ENCODE peak calls at places on chromosomes 16 and 17, in nine cellular contexts. M, H, O, K, X, B, J, L and Q are unnamed samples.

GRCh38 chr17:44956076-44956475 is 8.5 kb upstream of the KIF18B start:
- DNase-seq in H (no peak), J (no peak), X (no peak), M (no peak), L (no peak), K (no peak), O (no peak), B (no peak), Q (no peak)

GRCh38 chr17:67151717-67152116 is 93.3 kb downstream of the HELZ start:
- DNase-seq in H (no peak), X (peak), J (peak), B (peak), O (no peak), M (peak), K (no peak), L (no peak), Q (no peak)

GRCh38 chr17:81034168-81034777 is 678 bp upstream of the BAIAP2 start:
- DNase-seq in X (no peak), B (no peak), O (no peak), M (no peak), J (no peak), K (no peak), L (peak), H (no peak), Q (peak)

GRCh38 chr16:85148959-85149358 is 36.7 kb upstream of the CIBAR2 start:
- DNase-seq in X (no peak), L (no peak), H (no peak), M (peak), O (no peak), J (no peak), B (no peak), K (no peak), Q (no peak)

GRCh38 chr17:77995146-77995852 is 36.8 kb downstream of the TNRC6C start:
- DNase-seq in O (no peak), L (peak), M (no peak), K (no peak), X (peak), B (no peak), H (no peak), J (no peak), Q (peak)

GRCh38 chr17:17026163-17026562 is 16.1 kb upstream of the MPRIP start:
- DNase-seq in L (no peak), H (no peak), J (no peak), B (no peak), K (no peak), X (no peak), O (no peak), M (no peak), Q (no peak)

GRCh38 chr16:4511441-4512082 is 27.0 kb downstream of the CDIP1 start:
- DNase-seq in K (no peak), J (no peak), M (peak), L (peak), B (peak), O (no peak), X (peak), H (peak), Q (peak)

GRCh38 chr17:76376318-76377133 is 7.9 kb upstream of the SPHK1 start:
- DNase-seq in B (peak), K (no peak), X (no peak), J (no peak), O (no peak), L (no peak), H (no peak), M (no peak), Q (no peak)

GRCh38 chr17:72387487-72387886 is 266.7 kb downstream of the SOX9 start:
- DNase-seq in X (peak), M (peak), O (peak), J (peak), L (no peak), K (no peak), B (peak), H (no peak), Q (no peak)

GRCh38 chr16:53913920-53914319 is 210.0 kb downstream of the FTO start:
- DNase-seq in X (no peak), B (no peak), J (no peak), H (no peak), L (no peak), M (no peak), K (no peak), O (no peak), Q (no peak)

GRCh38 chr16:69225136-69225535 is 38.2 kb downstream of the SNTB2 start:
- DNase-seq in B (no peak), M (no peak), J (no peak), H (no peak), X (no peak), L (no peak), O (no peak), K (no peak), Q (no peak)

GRCh38 chr16:71673190-71673956 is 47.4 kb downstream of the MARVELD3 start:
- DNase-seq in L (no peak), H (no peak), J (no peak), M (no peak), X (no peak), O (no peak), K (no peak), B (no peak), Q (no peak)

GRCh38 chr16:29804455-29805231 is 1.7 kb upstream of the MAZ start:
- DNase-seq in K (no peak), X (peak), H (no peak), B (peak), M (no peak), L (no peak), O (no peak), J (no peak), Q (no peak)

GRCh38 chr16:3127745-3128144 is 7.1 kb upstream of the ZNF213 start:
- DNase-seq in J (no peak), L (no peak), X (no peak), H (no peak), B (no peak), K (no peak), O (no peak), M (peak), Q (no peak)

GRCh38 chr17:70621593-70621992 is 452.3 kb downstream of the KCNJ2 start:
- DNase-seq in K (no peak), J (peak), B (peak), M (no peak), O (no peak), L (no peak), H (no peak), X (peak), Q (no peak)

GRCh38 chr17:78032166-78032565 is 73.7 kb downstream of the TNRC6C start:
- DNase-seq in H (no peak), J (peak), M (peak), K (no peak), B (peak), L (no peak), X (peak), O (no peak), Q (no peak)

GRCh38 chr16:81697321-81697885 is 81.7 kb upstream of the PLCG2 start:
- DNase-seq in H (peak), J (peak), X (peak), K (no peak), L (peak), O (no peak), B (peak), M (peak), Q (peak)

GRCh38 chr17:65559802-65560627 is 1.4 kb downstream of the AXIN2 start:
- DNase-seq in X (no peak), K (no peak), B (peak), L (peak), J (no peak), H (no peak), O (no peak), M (no peak), Q (peak)

GRCh38 chr17:38881600-38882191 is 11.8 kb downstream of the LASP1 start:
- DNase-seq in O (no peak), H (peak), K (no peak), X (peak), M (no peak), B (peak), J (peak), L (no peak), Q (no peak)

GRCh38 chr17:45743626-45744326 is 40.3 kb upstream of the CRHR1 start:
- DNase-seq in O (no peak), M (no peak), X (no peak), K (no peak), L (no peak), J (no peak), H (no peak), B (no peak), Q (no peak)

GRCh38 chr17:60108712-60109111 is 30.0 kb upstream of the HEATR6 start:
- DNase-seq in K (no peak), X (no peak), J (no peak), B (no peak), M (no peak), L (no peak), H (no peak), O (no peak), Q (no peak)

GRCh38 chr17:82168568-82168967 is 44.1 kb downstream of the CCDC57 start:
- DNase-seq in H (no peak), O (no peak), M (no peak), X (no peak), J (no peak), K (no peak), L (no peak), B (no peak), Q (no peak)

GRCh38 chr17:11122908-11123307 is 118.1 kb upstream of the SHISA6 start:
- DNase-seq in O (no peak), H (no peak), J (no peak), K (no peak), B (no peak), X (no peak), M (no peak), L (no peak), Q (peak)

GRCh38 chr16:72938426-72939164 is 109.3 kb downstream of the ZFHX3 start:
- DNase-seq in L (peak), M (peak), X (peak), B (peak), O (peak), K (no peak), H (no peak), J (peak), Q (peak)

DNA sequence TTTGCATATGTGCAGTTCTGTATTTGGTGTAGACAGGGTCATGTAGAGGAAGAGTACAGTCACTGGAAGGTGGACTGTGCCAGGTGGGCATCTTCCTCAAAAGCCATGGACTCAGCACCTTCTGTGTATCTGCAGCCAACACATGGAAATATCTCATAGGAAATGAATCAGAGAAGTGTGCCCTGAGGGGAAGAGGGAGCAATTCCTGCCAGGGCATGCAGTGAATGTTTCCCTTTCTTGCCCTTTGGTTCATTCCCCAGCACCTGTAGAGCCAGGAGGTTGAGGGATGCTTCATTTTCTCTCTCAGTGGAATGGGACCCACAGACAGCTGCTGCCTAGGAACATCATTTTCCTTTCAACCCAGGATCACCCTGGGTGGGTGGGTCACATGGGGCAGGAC is 146.1 kb upstream of the HSBP1 start:
- DNase-seq in X (no peak), B (no peak), M (peak), H (no peak), K (no peak), O (no peak), L (no peak), J (no peak), Q (no peak)
- TF ChIP-seq CTCF in X (no peak), B (no peak), M (no peak), H (no peak), K (no peak), O (no peak), L (no peak), J (no peak), Q (no peak)

GRCh38 chr17:29593546-29594440 is 861 bp downstream of the ANKRD13B start:
- DNase-seq in M (peak), L (no peak), X (peak), K (no peak), J (no peak), O (no peak), B (peak), H (peak), Q (no peak)
- TF ChIP-seq CTCF in M (peak), L (no peak), X (no peak), K (peak), J (no peak), O (peak), B (peak), H (peak), Q (no peak)

GRCh38 chr17:7440823-7441174 is 1.5 kb downstream of the FGF11 start:
- DNase-seq in K (peak), L (peak), B (peak), X (no peak), O (no peak), M (peak), H (no peak), J (peak), Q (no peak)
- TF ChIP-seq CTCF in K (no peak), L (no peak), B (peak), X (peak), O (no peak), M (no peak), H (no peak), J (no peak), Q (no peak)

GRCh38 chr17:42623732-42624596 is 14.5 kb downstream of the TUBG1 start:
- DNase-seq in L (no peak), H (peak), O (no peak), M (peak), K (no peak), J (peak), B (no peak), X (no peak), Q (no peak)

GRCh38 chr17:42613699-42614295 is 4.3 kb downstream of the TUBG1 start:
- DNase-seq in L (no peak), J (no peak), O (no peak), B (no peak), H (no peak), X (no peak), M (no peak), K (no peak), Q (no peak)

GRCh38 chr17:42617956-42618431 is 8.5 kb downstream of the TUBG1 start:
- DNase-seq in H (no peak), O (no peak), M (no peak), L (no peak), K (peak), J (no peak), X (no peak), B (no peak), Q (no peak)

GRCh38 chr17:42618442-42619150 is 9.1 kb downstream of the TUBG1 start:
- DNase-seq in O (no peak), X (peak), J (no peak), M (peak), H (peak), K (peak), L (peak), B (no peak), Q (no peak)
- TF ChIP-seq CTCF in O (no peak), X (no peak), J (no peak), M (peak), H (peak), K (peak), L (peak), B (peak), Q (no peak)

GRCh38 chr16:88543230-88543813 is 26.9 kb upstream of the ZC3H18 start:
- DNase-seq in J (no peak), O (no peak), K (no peak), H (no peak), B (no peak), L (no peak), M (no peak), X (no peak), Q (no peak)

GRCh38 chr16:88541109-88541508 is 29.1 kb upstream of the ZC3H18 start:
- DNase-seq in B (no peak), J (no peak), K (no peak), L (no peak), O (no peak), H (no peak), M (no peak), X (no peak), Q (no peak)

GRCh38 chr16:88540346-88540977 is 29.7 kb upstream of the ZC3H18 start:
- DNase-seq in L (no peak), O (no peak), J (no peak), B (no peak), K (no peak), M (no peak), H (no peak), X (no peak), Q (no peak)

GRCh38 chr16:88541831-88542230 is 28.4 kb upstream of the ZC3H18 start:
- DNase-seq in B (no peak), X (no peak), J (no peak), L (no peak), M (no peak), O (no peak), H (no peak), K (no peak), Q (no peak)

GRCh38 chr16:88542231-88542630 is 28.0 kb upstream of the ZC3H18 start:
- DNase-seq in M (no peak), O (no peak), H (no peak), B (no peak), K (no peak), J (no peak), X (no peak), L (no peak), Q (no peak)
- TF ChIP-seq CTCF in M (no peak), O (no peak), H (no peak), B (no peak), K (no peak), J (no peak), X (no peak), L (no peak), Q (no peak)

GRCh38 chr17:37527249-37527851 is 37.7 kb downstream of the DUSP14 start:
- DNase-seq in X (peak), O (peak), J (peak), M (peak), L (no peak), H (peak), K (no peak), B (peak), Q (peak)
- TF ChIP-seq CTCF in X (peak), O (peak), J (peak), M (peak), L (peak), H (peak), K (peak), B (peak), Q (peak)

DNA sequence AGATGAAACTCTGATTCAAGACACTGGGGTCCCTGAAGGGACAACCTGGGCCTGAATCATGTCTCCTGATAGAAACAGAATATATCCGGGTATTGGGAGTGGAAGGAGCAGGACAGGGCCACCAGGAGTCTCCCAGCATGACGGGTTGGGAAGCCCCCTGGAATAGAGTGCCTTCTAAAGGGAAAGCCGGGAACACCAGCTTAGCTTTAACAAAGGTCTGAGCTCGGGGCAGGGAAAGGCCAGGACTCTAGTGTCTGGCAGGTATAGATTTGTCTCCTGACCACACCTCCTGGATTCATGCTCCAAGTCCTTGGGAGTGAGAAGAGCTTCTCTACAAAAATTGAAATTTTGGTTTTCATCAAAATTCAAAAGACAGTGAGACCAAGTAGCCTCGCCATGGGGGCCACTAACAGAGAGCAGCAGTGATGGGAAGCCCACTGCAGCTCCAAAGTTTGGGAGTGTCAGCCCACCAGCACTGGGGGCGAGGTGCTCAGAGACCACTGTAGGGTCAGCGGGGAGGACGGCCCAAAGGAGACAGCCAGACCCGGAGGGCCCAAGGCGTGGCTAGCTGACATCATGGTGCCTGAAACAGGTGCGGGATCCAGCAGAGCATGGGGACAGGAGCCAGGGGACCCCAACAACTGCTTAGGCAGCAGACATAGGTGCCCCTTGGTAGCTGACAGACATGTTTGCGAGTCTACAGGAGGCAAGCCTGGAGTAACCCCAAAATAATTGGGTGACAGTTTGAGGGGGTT is 81.0 kb downstream of the C16orf78 start:
- DNase-seq in B (no peak), H (no peak), L (no peak), J (no peak), K (no peak), X (no peak), O (no peak), M (no peak), Q (no peak)
- TF ChIP-seq CTCF in B (no peak), H (no peak), L (no peak), J (no peak), K (no peak), X (no peak), O (no peak), M (no peak), Q (no peak)